ENCODE peak calls at places on chromosomes 5 and 9, in ten cellular contexts. One of them, this sample, is unnamed. For H3K36me3, the result is how much of the 10 kb centered on the place peaks cover.

GRCh38 chr9:16445141-16445920 is 425.1 kb downstream of the BNC2 start:
- DNase-seq in BJ: peak
- DNase-seq in upper lobe of left lung: no peak
- DNase-seq in cardiac muscle cell: peak
- DNase-seq in ovary: no peak
- DNase-seq in neural progenitor cell: no peak
- DNase-seq in gastrocnemius medialis: no peak
- DNase-seq in GM23338: no peak
- DNase-seq in tibial artery: no peak
- DNase-seq in Peyer's patch: no peak
- DNase-seq in this sample: no peak

GRCh38 chr5:118796081-118796480 is 192.3 kb downstream of the DTWD2 start:
- DNase-seq in ovary: no peak
- DNase-seq in GM23338: peak
- DNase-seq in tibial artery: no peak
- DNase-seq in cardiac muscle cell: no peak
- DNase-seq in gastrocnemius medialis: no peak
- DNase-seq in upper lobe of left lung: no peak
- DNase-seq in neural progenitor cell: peak
- DNase-seq in Peyer's patch: no peak
- DNase-seq in BJ: no peak
- DNase-seq in this sample: no peak

GRCh38 chr9:119365291-119366027 is 3.8 kb downstream of the BRINP1 start:
- DNase-seq in BJ: no peak
- DNase-seq in ovary: no peak
- DNase-seq in cardiac muscle cell: peak
- DNase-seq in neural progenitor cell: peak
- DNase-seq in upper lobe of left lung: no peak
- DNase-seq in GM23338: peak
- DNase-seq in tibial artery: no peak
- DNase-seq in gastrocnemius medialis: no peak
- DNase-seq in Peyer's patch: no peak
- DNase-seq in this sample: peak

GRCh38 chr9:108012886-108013665 is 523.5 kb upstream of the KLF4 start:
- DNase-seq in tibial artery: no peak
- DNase-seq in GM23338: no peak
- DNase-seq in Peyer's patch: no peak
- DNase-seq in gastrocnemius medialis: no peak
- DNase-seq in upper lobe of left lung: no peak
- DNase-seq in cardiac muscle cell: no peak
- DNase-seq in neural progenitor cell: no peak
- DNase-seq in ovary: no peak
- DNase-seq in BJ: no peak
- DNase-seq in this sample: no peak

GRCh38 chr9:91192379-91192775 is 169.3 kb downstream of the AUH start:
- DNase-seq in cardiac muscle cell: peak
- DNase-seq in tibial artery: no peak
- DNase-seq in BJ: no peak
- DNase-seq in gastrocnemius medialis: no peak
- DNase-seq in Peyer's patch: no peak
- DNase-seq in GM23338: no peak
- DNase-seq in upper lobe of left lung: no peak
- DNase-seq in neural progenitor cell: no peak
- DNase-seq in ovary: peak
- DNase-seq in this sample: no peak

GRCh38 chr9:133632806-133633680 is 3.1 kb upstream of the DBH start:
- DNase-seq in tibial artery: no peak
- DNase-seq in neural progenitor cell: no peak
- DNase-seq in cardiac muscle cell: no peak
- DNase-seq in GM23338: no peak
- DNase-seq in Peyer's patch: no peak
- DNase-seq in ovary: no peak
- DNase-seq in gastrocnemius medialis: no peak
- DNase-seq in BJ: no peak
- DNase-seq in upper lobe of left lung: no peak
- DNase-seq in this sample: no peak

GRCh38 chr5:159764283-159764927 is 151.9 kb upstream of the ADRA1B start:
- DNase-seq in BJ: peak
- DNase-seq in tibial artery: no peak
- DNase-seq in neural progenitor cell: no peak
- DNase-seq in Peyer's patch: no peak
- DNase-seq in GM23338: no peak
- DNase-seq in upper lobe of left lung: no peak
- DNase-seq in cardiac muscle cell: peak
- DNase-seq in gastrocnemius medialis: no peak
- DNase-seq in ovary: no peak
- DNase-seq in this sample: peak

GRCh38 chr5:109316631-109317030 is 93.1 kb downstream of the PJA2 start:
- DNase-seq in ovary: no peak
- DNase-seq in Peyer's patch: no peak
- DNase-seq in gastrocnemius medialis: no peak
- DNase-seq in neural progenitor cell: no peak
- DNase-seq in tibial artery: no peak
- DNase-seq in GM23338: no peak
- DNase-seq in upper lobe of left lung: no peak
- DNase-seq in cardiac muscle cell: peak
- DNase-seq in BJ: no peak
- DNase-seq in this sample: peak

DNA sequence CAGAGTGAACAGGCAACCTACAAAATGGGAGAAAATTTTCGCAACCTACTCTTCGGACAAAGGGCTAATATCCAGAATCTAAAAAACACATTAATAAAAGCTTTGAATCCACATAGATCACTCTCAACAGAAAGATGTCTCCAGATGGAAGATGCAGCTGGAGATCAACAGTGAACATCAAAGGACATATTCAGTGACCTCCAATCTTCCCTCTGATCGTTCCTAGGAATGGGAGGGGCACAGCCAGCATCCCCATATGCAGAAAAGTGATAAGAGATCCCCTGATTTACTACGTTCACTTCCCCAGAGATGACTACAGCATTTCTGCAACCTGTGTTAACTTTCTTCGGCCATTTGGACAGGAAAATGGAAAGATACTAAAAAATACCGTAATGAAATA is 21.2 kb downstream of the OXCT1 start:
- DNase-seq in GM23338: no peak
- DNase-seq in Peyer's patch: no peak
- DNase-seq in cardiac muscle cell: no peak
- DNase-seq in BJ: no peak
- DNase-seq in upper lobe of left lung: no peak
- DNase-seq in neural progenitor cell: no peak
- DNase-seq in tibial artery: no peak
- DNase-seq in gastrocnemius medialis: no peak
- DNase-seq in ovary: no peak
- DNase-seq in this sample: no peak
- H3K36me3 ChIP-seq in GM23338: under half
- H3K36me3 ChIP-seq in Peyer's patch: under half
- H3K36me3 ChIP-seq in cardiac muscle cell: under half
- H3K36me3 ChIP-seq in BJ: under half
- H3K36me3 ChIP-seq in upper lobe of left lung: under half
- H3K36me3 ChIP-seq in neural progenitor cell: under half
- H3K36me3 ChIP-seq in tibial artery: half or more
- H3K36me3 ChIP-seq in gastrocnemius medialis: under half
- H3K36me3 ChIP-seq in ovary: under half
- H3K36me3 ChIP-seq in this sample: under half

GRCh38 chr5:66174338-66174737 is 30.2 kb downstream of the SREK1 start:
- DNase-seq in GM23338: peak
- DNase-seq in upper lobe of left lung: no peak
- DNase-seq in Peyer's patch: no peak
- DNase-seq in gastrocnemius medialis: no peak
- DNase-seq in cardiac muscle cell: peak
- DNase-seq in tibial artery: no peak
- DNase-seq in neural progenitor cell: no peak
- DNase-seq in BJ: no peak
- DNase-seq in ovary: no peak
- DNase-seq in this sample: peak

GRCh38 chr5:66169534-66169933 is 25.4 kb downstream of the SREK1 start:
- DNase-seq in Peyer's patch: no peak
- DNase-seq in upper lobe of left lung: no peak
- DNase-seq in GM23338: no peak
- DNase-seq in gastrocnemius medialis: no peak
- DNase-seq in ovary: no peak
- DNase-seq in neural progenitor cell: no peak
- DNase-seq in tibial artery: no peak
- DNase-seq in cardiac muscle cell: no peak
- DNase-seq in BJ: no peak
- DNase-seq in this sample: no peak

GRCh38 chr5:66168226-66168625 is 24.1 kb downstream of the SREK1 start:
- DNase-seq in Peyer's patch: no peak
- DNase-seq in neural progenitor cell: no peak
- DNase-seq in cardiac muscle cell: no peak
- DNase-seq in BJ: no peak
- DNase-seq in upper lobe of left lung: no peak
- DNase-seq in GM23338: no peak
- DNase-seq in tibial artery: no peak
- DNase-seq in ovary: no peak
- DNase-seq in gastrocnemius medialis: no peak
- DNase-seq in this sample: no peak

GRCh38 chr5:66171349-66172344 is 27.5 kb downstream of the SREK1 start:
- DNase-seq in gastrocnemius medialis: no peak
- DNase-seq in ovary: no peak
- DNase-seq in neural progenitor cell: peak
- DNase-seq in upper lobe of left lung: no peak
- DNase-seq in GM23338: peak
- DNase-seq in cardiac muscle cell: peak
- DNase-seq in BJ: peak
- DNase-seq in tibial artery: no peak
- DNase-seq in Peyer's patch: peak
- DNase-seq in this sample: peak

DNA sequence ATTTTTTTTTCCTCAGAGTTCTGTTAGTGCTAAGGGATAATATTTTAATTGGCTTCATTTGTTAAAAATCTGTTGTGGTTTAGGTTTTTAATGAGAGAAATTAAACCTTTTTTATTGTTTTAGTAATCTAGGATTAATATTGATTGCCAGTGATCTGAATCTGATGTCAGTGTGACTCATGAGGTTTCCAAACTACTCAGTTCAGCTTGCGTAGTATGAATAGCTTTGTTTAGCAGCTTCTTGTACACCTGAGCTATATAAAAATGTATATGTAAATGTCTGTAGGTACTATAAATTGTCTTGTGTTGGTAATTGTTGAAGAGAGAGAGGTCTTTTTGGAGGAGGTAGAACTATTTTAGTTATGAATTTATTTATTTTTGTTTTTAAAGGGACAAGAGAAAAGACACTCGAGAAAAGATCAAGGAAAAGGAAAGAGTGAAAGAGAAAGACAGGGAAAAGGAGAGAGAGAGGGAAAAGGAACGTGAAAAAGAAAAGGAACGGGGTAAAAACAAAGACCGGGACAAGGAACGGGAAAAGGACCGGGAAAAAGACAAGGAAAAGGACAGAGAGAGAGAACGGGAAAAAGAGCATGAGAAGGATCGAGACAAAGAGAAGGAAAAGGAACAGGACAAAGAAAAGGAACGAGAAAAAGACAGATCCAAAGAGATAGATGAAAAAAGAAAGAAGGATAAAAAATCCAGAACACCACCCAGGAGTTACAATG is 26.3 kb downstream of the SREK1 start:
- DNase-seq in ovary: no peak
- DNase-seq in gastrocnemius medialis: no peak
- DNase-seq in GM23338: no peak
- DNase-seq in cardiac muscle cell: no peak
- DNase-seq in BJ: no peak
- DNase-seq in upper lobe of left lung: no peak
- DNase-seq in Peyer's patch: no peak
- DNase-seq in tibial artery: no peak
- DNase-seq in neural progenitor cell: no peak
- DNase-seq in this sample: no peak
- TF ChIP-seq CTCF in ovary: no peak
- TF ChIP-seq CTCF in gastrocnemius medialis: no peak
- TF ChIP-seq CTCF in GM23338: no peak
- TF ChIP-seq CTCF in cardiac muscle cell: no peak
- TF ChIP-seq CTCF in BJ: no peak
- TF ChIP-seq CTCF in upper lobe of left lung: no peak
- TF ChIP-seq CTCF in Peyer's patch: no peak
- TF ChIP-seq CTCF in tibial artery: no peak
- TF ChIP-seq CTCF in neural progenitor cell: no peak
- TF ChIP-seq CTCF in this sample: no peak

GRCh38 chr5:111111956-111112355 is 19.8 kb downstream of the WDR36 start:
- DNase-seq in cardiac muscle cell: no peak
- DNase-seq in tibial artery: no peak
- DNase-seq in GM23338: no peak
- DNase-seq in Peyer's patch: no peak
- DNase-seq in gastrocnemius medialis: no peak
- DNase-seq in upper lobe of left lung: no peak
- DNase-seq in ovary: no peak
- DNase-seq in BJ: no peak
- DNase-seq in neural progenitor cell: no peak
- DNase-seq in this sample: no peak
- H3K36me3 ChIP-seq in cardiac muscle cell: half or more
- H3K36me3 ChIP-seq in tibial artery: under half
- H3K36me3 ChIP-seq in GM23338: under half
- H3K36me3 ChIP-seq in Peyer's patch: half or more
- H3K36me3 ChIP-seq in gastrocnemius medialis: half or more
- H3K36me3 ChIP-seq in upper lobe of left lung: under half
- H3K36me3 ChIP-seq in ovary: under half
- H3K36me3 ChIP-seq in BJ: under half
- H3K36me3 ChIP-seq in neural progenitor cell: under half
- H3K36me3 ChIP-seq in this sample: under half

GRCh38 chr5:105503950-105504349 is 1941.4 kb upstream of the NUDT12 start:
- DNase-seq in BJ: no peak
- DNase-seq in GM23338: no peak
- DNase-seq in ovary: no peak
- DNase-seq in upper lobe of left lung: no peak
- DNase-seq in Peyer's patch: no peak
- DNase-seq in gastrocnemius medialis: no peak
- DNase-seq in cardiac muscle cell: no peak
- DNase-seq in neural progenitor cell: no peak
- DNase-seq in tibial artery: no peak
- DNase-seq in this sample: no peak

GRCh38 chr5:105508519-105508918 is 1945.9 kb upstream of the NUDT12 start:
- DNase-seq in ovary: no peak
- DNase-seq in BJ: no peak
- DNase-seq in neural progenitor cell: no peak
- DNase-seq in Peyer's patch: no peak
- DNase-seq in GM23338: no peak
- DNase-seq in cardiac muscle cell: no peak
- DNase-seq in tibial artery: no peak
- DNase-seq in upper lobe of left lung: no peak
- DNase-seq in gastrocnemius medialis: no peak
- DNase-seq in this sample: peak

GRCh38 chr5:105501315-105501714 is 1938.7 kb upstream of the NUDT12 start:
- DNase-seq in Peyer's patch: no peak
- DNase-seq in neural progenitor cell: no peak
- DNase-seq in tibial artery: no peak
- DNase-seq in GM23338: no peak
- DNase-seq in ovary: no peak
- DNase-seq in upper lobe of left lung: no peak
- DNase-seq in gastrocnemius medialis: no peak
- DNase-seq in cardiac muscle cell: no peak
- DNase-seq in BJ: no peak
- DNase-seq in this sample: no peak

DNA sequence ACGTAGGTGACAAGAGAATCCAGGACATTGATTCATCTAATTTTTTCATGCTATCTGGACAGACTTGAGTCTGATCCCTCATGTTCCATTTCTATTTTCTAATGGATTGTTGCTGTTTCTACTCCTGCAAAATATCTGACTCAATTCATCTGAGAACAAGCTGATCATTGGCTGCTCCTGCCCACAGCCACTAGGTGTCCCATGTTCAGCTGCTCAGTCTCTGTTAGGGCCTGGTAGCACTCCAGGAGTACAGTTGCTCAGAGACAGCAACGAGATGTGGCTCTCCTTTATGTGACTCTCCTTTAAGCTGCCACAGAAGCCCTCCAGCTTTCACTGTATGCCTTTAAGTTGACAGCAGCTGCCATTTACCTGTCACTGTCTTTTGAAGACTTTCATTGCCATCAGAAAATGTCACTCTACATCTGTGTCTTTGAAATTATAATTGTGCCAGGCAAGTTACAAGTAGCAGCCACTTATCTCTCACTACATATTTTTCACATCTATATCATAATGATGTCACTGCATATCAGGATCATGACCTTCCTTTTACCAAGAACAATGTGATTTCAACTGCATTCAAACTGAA is 1944.2 kb upstream of the NUDT12 start:
- DNase-seq in BJ: no peak
- DNase-seq in GM23338: peak
- DNase-seq in tibial artery: no peak
- DNase-seq in Peyer's patch: no peak
- DNase-seq in cardiac muscle cell: peak
- DNase-seq in upper lobe of left lung: no peak
- DNase-seq in ovary: no peak
- DNase-seq in gastrocnemius medialis: no peak
- DNase-seq in neural progenitor cell: peak
- DNase-seq in this sample: peak
- TF ChIP-seq CTCF in BJ: no peak
- TF ChIP-seq CTCF in GM23338: peak
- TF ChIP-seq CTCF in tibial artery: no peak
- TF ChIP-seq CTCF in Peyer's patch: no peak
- TF ChIP-seq CTCF in cardiac muscle cell: peak
- TF ChIP-seq CTCF in upper lobe of left lung: no peak
- TF ChIP-seq CTCF in ovary: no peak
- TF ChIP-seq CTCF in gastrocnemius medialis: no peak
- TF ChIP-seq CTCF in neural progenitor cell: peak
- TF ChIP-seq CTCF in this sample: peak